ENCODE peak calls at places on chromosomes 13 and 19, in four cellular contexts. W, A, Y and H are unnamed samples.

GRCh38 chr19:16623066-16623465 is 4.9 kb downstream of the MED26 start:
- DNase-seq in A (no peak), W (no peak), Y (no peak), H (no peak)

GRCh38 chr19:15315101-15315500 is 17.2 kb downstream of the BRD4 start:
- DNase-seq in Y (no peak), W (no peak), A (no peak), H (no peak)

GRCh38 chr19:55372316-55373081 is 2.2 kb upstream of the IL11 start:
- DNase-seq in A (no peak), W (peak), Y (peak), H (no peak)

GRCh38 chr13:34356686-34357434 is 538.9 kb downstream of the RFC3 start:
- DNase-seq in Y (no peak), W (no peak), A (no peak), H (no peak)

GRCh38 chr13:20181180-20181579 is 11.6 kb downstream of the GJB2 start:
- DNase-seq in Y (no peak), A (no peak), W (no peak), H (no peak)

GRCh38 chr19:14322889-14323463 is 58.3 kb upstream of the ADGRE5 start:
- DNase-seq in Y (no peak), A (no peak), W (no peak), H (no peak)

GRCh38 chr19:39671739-39672363 is 16.1 kb downstream of the LGALS16 start:
- DNase-seq in Y (peak), W (peak), A (peak), H (peak)

GRCh38 chr19:24166055-24166454 is 79.1 kb downstream of the ZNF254 start:
- DNase-seq in Y (no peak), W (peak), A (no peak), H (no peak)

GRCh38 chr19:8832132-8833021 is at the start of the genes MBD3L1 and ZNF558:
- DNase-seq in A (peak), W (peak), Y (peak), H (peak)

GRCh38 chr13:78197231-78197630 is 278.6 kb upstream of the EDNRB start:
- DNase-seq in W (peak), A (no peak), Y (no peak), H (no peak)

GRCh38 chr19:51158474-51159129 is 16.5 kb downstream of the SIGLEC7 start:
- DNase-seq in A (peak), Y (peak), W (peak), H (peak)

GRCh38 chr19:57648336-57649003 is 15.5 kb downstream of the ZNF211 start:
- DNase-seq in A (no peak), Y (no peak), W (no peak), H (no peak)

GRCh38 chr13:36251528-36251927 is 37.2 kb upstream of the SOHLH2 start:
- DNase-seq in W (no peak), A (no peak), Y (no peak), H (no peak)

GRCh38 chr13:108082481-108082880 is 132.9 kb downstream of the LIG4 start:
- DNase-seq in A (no peak), Y (no peak), W (no peak), H (no peak)

GRCh38 chr13:33676700-33677048 is 141.3 kb upstream of the RFC3 start:
- DNase-seq in A (no peak), W (peak), Y (peak), H (no peak)

GRCh38 chr19:13797870-13798269 is 2.6 kb downstream of the ZSWIM4 start:
- DNase-seq in Y (no peak), A (no peak), W (peak), H (no peak)

DNA sequence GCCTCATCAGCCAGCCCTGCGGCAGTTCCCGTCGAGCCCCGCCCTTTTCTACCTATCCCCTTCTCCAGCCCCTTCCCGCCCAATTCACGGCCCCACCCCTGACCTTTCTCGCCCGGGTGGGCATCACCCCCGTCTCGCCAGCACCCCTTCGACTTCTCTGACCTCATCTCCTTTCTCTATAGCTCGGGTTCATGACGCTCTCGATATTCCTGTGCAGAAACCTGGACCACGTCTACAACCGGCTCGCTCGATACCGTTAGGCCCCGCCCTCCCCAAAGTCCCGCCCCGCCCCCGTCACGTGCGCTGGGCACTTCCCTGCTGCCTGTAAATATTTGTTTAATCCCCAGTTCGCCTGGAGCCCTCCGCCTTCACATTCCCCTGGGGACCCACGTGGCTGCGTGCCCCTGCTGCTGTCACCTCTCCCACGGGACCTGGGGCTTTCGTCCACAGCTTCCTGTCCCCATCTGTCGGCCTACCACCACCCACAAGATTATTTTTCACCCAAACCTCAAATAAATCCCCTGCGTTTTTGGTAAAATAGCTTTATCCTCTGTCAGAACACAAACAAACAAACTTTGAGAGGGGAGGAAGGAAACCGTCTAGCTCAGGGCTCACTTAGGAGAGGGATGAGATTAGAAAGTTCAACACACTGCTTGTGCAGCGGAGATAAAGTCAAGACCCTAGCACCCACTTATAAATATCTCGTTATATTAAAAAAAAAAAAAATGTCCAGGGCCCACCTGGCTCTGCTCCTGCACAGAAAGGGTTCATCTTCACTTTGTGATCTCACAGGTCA is 5.1 kb downstream of the CD37 start:
- DNase-seq in A (no peak), Y (peak), W (no peak), H (peak)
- H3K27ac ChIP-seq in A (no peak), Y (no peak), W (no peak), H (no peak)

GRCh38 chr13:46339035-46339666 is 47.9 kb downstream of the RUBCNL start:
- DNase-seq in A (no peak), Y (no peak), W (peak), H (no peak)

GRCh38 chr13:46332772-46333171 is 54.3 kb downstream of the RUBCNL start:
- DNase-seq in W (no peak), Y (no peak), A (no peak), H (no peak)

GRCh38 chr13:46329624-46330023 is 57.4 kb downstream of the RUBCNL start:
- DNase-seq in Y (no peak), W (no peak), A (no peak), H (no peak)

GRCh38 chr13:46334008-46334407 is 53.0 kb downstream of the RUBCNL start:
- DNase-seq in Y (no peak), A (no peak), W (no peak), H (no peak)

GRCh38 chr13:46334423-46334822 is 52.6 kb downstream of the RUBCNL start:
- DNase-seq in Y (no peak), A (no peak), W (no peak), H (no peak)
- H3K9ac ChIP-seq in Y (no peak), A (no peak), W (no peak), H (no peak)

GRCh38 chr13:109779074-109779473 is 7.3 kb downstream of the IRS2 start:
- DNase-seq in W (no peak), A (no peak), Y (no peak), H (no peak)
- H3K56ac ChIP-seq in W (no peak), A (no peak), Y (no peak), H (no peak)

GRCh38 chr19:2771786-2772674 is 11.0 kb downstream of the SGTA start:
- DNase-seq in W (no peak), A (no peak), Y (no peak), H (no peak)
- H3K27ac ChIP-seq in W (no peak), A (no peak), Y (no peak), H (no peak)

GRCh38 chr19:11089254-11090013 is at the start of gene LDLR:
- DNase-seq in Y (peak), W (peak), A (peak), H (peak)

GRCh38 chr19:11091343-11092153 is 2.3 kb downstream of the LDLR start:
- DNase-seq in Y (peak), W (peak), A (no peak), H (no peak)

GRCh38 chr19:11088508-11089253 is 582 bp upstream of the LDLR start:
- DNase-seq in W (no peak), A (no peak), Y (no peak), H (no peak)

GRCh38 chr19:11090264-11091032 is 1.2 kb downstream of the LDLR start:
- DNase-seq in Y (peak), W (peak), A (peak), H (peak)

GRCh38 chr19:11087870-11088507 is 1.3 kb upstream of the LDLR start:
- DNase-seq in A (no peak), W (no peak), Y (no peak), H (no peak)
- H3K9ac ChIP-seq in A (no peak), W (peak), Y (peak), H (no peak)